ENCODE peak calls at places on chromosomes 3 and 15, in ten cellular contexts. K is fibroblast of lung, V is OCI-LY7, F is SK-N-SH, L is A549, U is neuronal stem cell, N is GM23248, M is mesendoderm, Z is K562, D is GM23338. A is an unnamed sample.

GRCh38 chr15:67149068-67149841 is 83.9 kb downstream of the SMAD3 start:
- DNase-seq in U (no peak), N (peak; percentile 13), K (no peak), M (no peak), V (no peak), L (no peak), Z (no peak), F (no peak), D (peak; percentile 49), A (no peak)

GRCh38 chr15:89116404-89116803 is 28.1 kb downstream of the ABHD2 start:
- DNase-seq in N (no peak), D (no peak), L (no peak), V (no peak), F (no peak), Z (no peak), M (no peak), K (no peak), U (no peak), A (no peak)

GRCh38 chr3:175349181-175349580 is 490.0 kb downstream of the NAALADL2 start:
- DNase-seq in V (peak; percentile 36), M (no peak), L (no peak), F (no peak), U (no peak), Z (no peak), N (no peak), D (no peak), K (no peak), A (no peak)

GRCh38 chr3:183637106-183637486 is 1.7 kb downstream of the KLHL24 start:
- DNase-seq in F (no peak), N (peak; percentile 9), Z (no peak), V (no peak), K (no peak), M (no peak), D (no peak), U (no peak), L (no peak), A (no peak)

GRCh38 chr15:93235926-93236781 is 147.1 kb upstream of the RGMA start:
- DNase-seq in U (no peak), L (no peak), D (peak; percentile 22), V (no peak), N (no peak), K (no peak), Z (peak; percentile 11), M (no peak), F (no peak), A (no peak)

GRCh38 chr15:56052389-56053045 is 59.1 kb upstream of the NEDD4 start:
- DNase-seq in N (peak; percentile 71), Z (peak; percentile 31), K (peak; percentile 77), U (no peak), V (peak; percentile 60), D (peak; percentile 76), F (peak; percentile 36), L (peak; percentile 75), M (peak; percentile 66), A (peak; percentile 48)

GRCh38 chr3:61807865-61808276 is 246.5 kb downstream of the PTPRG start:
- DNase-seq in U (no peak), M (peak; percentile 51), F (peak; percentile 45), V (no peak), D (no peak), Z (no peak), K (peak; percentile 63), N (no peak), L (no peak), A (no peak)

GRCh38 chr15:55993804-55994539 is 560 bp upstream of the NEDD4 start:
- DNase-seq in V (no peak), M (peak; percentile 83), L (peak; percentile 50), D (peak; percentile 70), K (peak; percentile 65), N (peak; percentile 84), Z (peak; percentile 36), U (peak; percentile 54), F (peak; percentile 63), A (peak; percentile 46)

GRCh38 chr3:185250653-185251052 is 3.2 kb downstream of the EHHADH start:
- DNase-seq in K (no peak), V (no peak), L (no peak), N (no peak), M (no peak), U (no peak), F (no peak), D (no peak), Z (no peak), A (no peak)

GRCh38 chr3:94524102-94524922 is 461.5 kb downstream of the NSUN3 start:
- DNase-seq in M (peak; percentile 6), U (no peak), V (no peak), N (no peak), F (no peak), D (peak; percentile 2), L (no peak), K (no peak), Z (no peak), A (no peak)

GRCh38 chr3:39752751-39753150 is 56.7 kb upstream of the MYRIP start:
- DNase-seq in F (no peak), Z (no peak), U (no peak), N (peak; percentile 19), V (no peak), M (peak; percentile 78), K (no peak), L (no peak), D (no peak), A (peak; percentile 1)

GRCh38 chr15:66819084-66819483 is 117.0 kb downstream of the SMAD6 start:
- DNase-seq in L (no peak), K (no peak), U (no peak), D (no peak), V (no peak), M (no peak), F (no peak), N (peak; percentile 59), Z (no peak), A (no peak)

GRCh38 chr15:95567686-95568085 is 762.8 kb upstream of the NR2F2 start:
- DNase-seq in F (no peak), L (no peak), U (no peak), N (peak; percentile 15), Z (no peak), V (no peak), K (no peak), M (peak; percentile 4), D (peak; percentile 10), A (no peak)

GRCh38 chr3:168091961-168092360 is 3.8 kb downstream of the GOLIM4 start:
- DNase-seq in D (no peak), V (peak; percentile 57), F (no peak), L (no peak), M (no peak), Z (no peak), U (no peak), N (no peak), K (no peak), A (no peak)
- H3K4me2 ChIP-seq in D (peak overlapping the region; percentile 92), V (peak overlapping the region; percentile 97), F (peak overlapping the region; percentile 82), L (peak overlapping the region; percentile 72), M (no peak overlapping the region), Z (peak overlapping the region; percentile 98), U (no peak overlapping the region), N (peak overlapping the region; percentile 95), K (peak overlapping the region; percentile 94), A (peak overlapping the region; percentile 7)

DNA sequence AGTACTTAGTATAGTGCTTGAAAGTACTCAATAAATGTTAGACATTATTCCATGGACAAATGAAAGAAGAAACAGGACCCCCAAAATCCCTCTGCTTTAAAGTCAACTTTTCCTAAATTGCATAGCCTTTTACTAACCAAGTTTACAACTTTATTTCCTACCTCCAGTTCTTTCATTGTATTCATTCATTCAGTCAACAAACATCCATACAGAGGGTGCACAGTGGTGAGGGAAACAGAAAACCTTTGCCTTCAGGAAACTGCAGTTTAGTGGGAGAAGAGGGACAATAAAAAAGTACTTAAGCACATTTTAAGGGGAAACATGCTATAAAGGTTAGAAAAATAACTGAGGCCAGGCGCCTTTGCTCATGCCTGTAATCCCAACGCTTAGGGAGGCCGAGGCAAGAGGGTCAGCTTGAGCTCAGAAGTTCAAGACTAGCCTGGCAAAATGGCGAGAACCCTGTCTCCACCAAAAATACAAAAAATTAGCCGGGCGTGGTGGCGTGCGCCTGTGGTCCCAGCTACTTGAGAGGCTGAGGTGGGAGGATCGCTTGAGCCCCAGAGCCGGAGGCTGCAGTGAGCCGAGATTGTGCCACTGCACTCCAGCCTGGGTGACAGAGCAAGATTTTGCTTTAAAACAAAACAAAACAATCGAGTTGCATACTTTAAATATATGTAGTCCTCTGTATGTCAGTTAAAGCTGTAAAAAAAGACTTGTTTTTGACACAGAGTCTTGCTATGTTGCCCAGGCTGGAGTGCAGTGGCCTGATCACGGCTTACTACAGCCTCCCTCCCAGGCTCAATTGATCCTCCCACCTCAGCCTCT is 1.1 kb upstream of the DENND4A start:
- DNase-seq in D (no peak), V (no peak), U (no peak), L (no peak), Z (no peak), M (no peak), F (no peak), N (no peak), K (no peak), A (no peak)
- H3K4me3 ChIP-seq in D (peak overlapping the region; percentile 91), V (peak overlapping the region; percentile 76), U (no peak overlapping the region), L (peak overlapping the region; percentile 72), Z (peak overlapping the region; percentile 77), M (no peak overlapping the region), F (peak overlapping the region; percentile 79), N (peak overlapping the region; percentile 79), K (peak overlapping the region; percentile 74), A (peak overlapping the region; percentile 83)

DNA sequence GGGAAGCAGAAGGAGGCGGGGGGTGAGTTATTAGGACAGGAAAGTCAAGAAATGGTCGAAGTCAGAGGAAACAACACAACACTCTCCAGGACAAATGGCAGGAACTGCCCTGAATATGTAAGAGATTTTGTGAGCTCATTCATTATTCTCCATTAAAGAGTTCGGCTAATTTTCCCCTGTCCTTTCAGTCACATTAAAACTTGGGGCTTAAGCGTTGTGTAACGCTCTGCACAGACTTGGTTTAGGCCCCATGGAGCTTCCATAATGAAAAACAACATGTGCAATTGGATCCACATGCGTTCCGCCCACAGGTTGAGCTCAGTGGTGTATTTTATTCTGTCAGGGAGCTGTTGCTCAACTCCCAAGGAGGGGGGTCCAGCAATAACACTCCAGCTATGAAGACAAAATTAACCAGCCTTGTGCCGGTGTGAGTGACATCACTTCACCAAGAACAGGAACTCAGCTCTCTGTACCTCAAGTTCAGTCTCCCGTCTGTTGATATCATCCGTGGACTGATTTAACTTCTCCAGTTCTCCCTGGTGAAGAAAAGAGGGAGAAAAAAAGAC is 2.3 kb downstream of the SH3BP5 start:
- DNase-seq in D (no peak), F (no peak), U (no peak), M (no peak), N (peak; percentile 90), V (no peak), L (no peak), K (peak; percentile 56), Z (no peak), A (peak; percentile 28)
- H3K4me1 ChIP-seq in D (peaks cover 31% of the 10 kb centered on the region), F (peaks cover 24% of the 10 kb centered on the region), U (peaks cover 10% of the 10 kb centered on the region), M (peaks cover 2% of the 10 kb centered on the region), N (peaks cover 57% of the 10 kb centered on the region), V (peaks cover 53% of the 10 kb centered on the region), L (peaks cover 18% of the 10 kb centered on the region), K (no peaks in the 10 kb centered on the region), Z (peaks cover 41% of the 10 kb centered on the region), A (peaks cover 29% of the 10 kb centered on the region)

DNA sequence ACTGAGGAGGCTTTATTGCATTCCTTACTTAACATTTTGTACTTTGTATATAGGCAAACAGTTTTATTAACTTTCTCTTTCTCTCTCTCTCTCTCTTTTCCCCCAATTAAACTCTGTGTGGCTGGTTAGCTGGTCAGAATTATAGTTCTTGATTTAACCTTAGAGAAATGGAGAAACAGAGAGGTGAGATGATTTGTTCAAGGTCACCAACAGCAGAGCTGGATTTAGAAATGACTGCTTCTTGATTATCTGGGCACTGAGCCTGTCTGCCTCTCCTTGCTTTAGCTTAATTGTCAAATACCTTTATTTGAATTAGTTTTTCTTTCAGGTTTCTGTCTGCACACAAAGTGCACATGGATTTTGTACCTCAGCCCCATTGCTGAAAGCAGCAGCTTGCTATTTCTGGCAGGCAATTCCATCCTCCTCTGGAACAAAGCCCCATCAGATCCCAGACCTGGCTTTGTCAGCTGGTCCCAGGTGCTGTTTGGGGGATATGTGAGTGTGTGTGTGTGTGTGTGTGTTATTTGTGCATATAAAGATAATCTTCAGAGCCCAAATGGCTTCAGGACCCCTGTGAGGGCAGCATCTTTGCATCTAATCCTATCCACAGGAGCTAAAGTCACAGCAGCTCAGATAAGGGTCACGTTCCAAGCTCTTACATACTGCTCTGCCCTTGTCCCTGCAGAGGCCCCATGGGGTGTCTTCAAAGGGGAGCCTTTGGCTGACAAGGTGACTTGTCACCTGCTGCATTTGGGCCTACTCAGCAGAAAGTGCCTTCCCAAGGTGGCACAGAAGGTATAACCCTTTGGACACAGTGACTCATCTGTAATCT is 35.5 kb downstream of the GJD2 start:
- DNase-seq in N (no peak), U (no peak), K (no peak), M (no peak), V (no peak), F (peak; percentile 14), D (no peak), Z (no peak), L (no peak), A (no peak)
- H3K4me2 ChIP-seq in N (peak overlapping the region; percentile 21), U (no peak overlapping the region), K (no peak overlapping the region), M (no peak overlapping the region), V (no peak overlapping the region), F (peak overlapping the region; percentile 8), D (no peak overlapping the region), Z (no peak overlapping the region), L (no peak overlapping the region), A (no peak overlapping the region)